ENCODE peak calls at places on chromosomes 3 and 15, in five cellular contexts. One of them, this sample, is unnamed.

GRCh38 chr3:23874359-23875120 is 42.2 kb downstream of the NKIRAS1 start:
- DNase-seq in heart right ventricle: no peak
- DNase-seq in mucosa of descending colon: no peak
- DNase-seq in A549: no peak
- DNase-seq in astrocyte: peak; percentile 88
- DNase-seq in this sample: no peak

GRCh38 chr15:41952003-41952563 is 20.3 kb downstream of the EHD4 start:
- DNase-seq in heart right ventricle: no peak
- DNase-seq in A549: no peak
- DNase-seq in mucosa of descending colon: no peak
- DNase-seq in astrocyte: no peak
- DNase-seq in this sample: no peak

GRCh38 chr15:34436126-34436955 is 1.3 kb downstream of the GOLGA8A start:
- DNase-seq in heart right ventricle: no peak
- DNase-seq in mucosa of descending colon: no peak
- DNase-seq in A549: no peak
- DNase-seq in astrocyte: peak; percentile 3
- DNase-seq in this sample: no peak

GRCh38 chr3:15535757-15536156 is 14.3 kb upstream of the COLQ start:
- DNase-seq in heart right ventricle: no peak
- DNase-seq in mucosa of descending colon: no peak
- DNase-seq in A549: no peak
- DNase-seq in astrocyte: no peak
- DNase-seq in this sample: no peak

GRCh38 chr3:74613566-74613965 is 893 bp downstream of the CNTN3 start:
- DNase-seq in heart right ventricle: no peak
- DNase-seq in astrocyte: no peak
- DNase-seq in A549: no peak
- DNase-seq in mucosa of descending colon: peak; percentile 64
- DNase-seq in this sample: no peak

GRCh38 chr15:89654311-89654761 is 931 bp downstream of the KIF7 start:
- DNase-seq in heart right ventricle: no peak
- DNase-seq in astrocyte: peak; percentile 20
- DNase-seq in mucosa of descending colon: no peak
- DNase-seq in A549: no peak
- DNase-seq in this sample: no peak

GRCh38 chr15:60928210-60928609 is 300.9 kb downstream of the RORA start:
- DNase-seq in A549: no peak
- DNase-seq in mucosa of descending colon: no peak
- DNase-seq in heart right ventricle: no peak
- DNase-seq in astrocyte: no peak
- DNase-seq in this sample: no peak

GRCh38 chr15:68436680-68437079 is 4.7 kb upstream of the ITGA11 start:
- DNase-seq in heart right ventricle: no peak
- DNase-seq in astrocyte: no peak
- DNase-seq in mucosa of descending colon: no peak
- DNase-seq in A549: no peak
- DNase-seq in this sample: no peak

DNA sequence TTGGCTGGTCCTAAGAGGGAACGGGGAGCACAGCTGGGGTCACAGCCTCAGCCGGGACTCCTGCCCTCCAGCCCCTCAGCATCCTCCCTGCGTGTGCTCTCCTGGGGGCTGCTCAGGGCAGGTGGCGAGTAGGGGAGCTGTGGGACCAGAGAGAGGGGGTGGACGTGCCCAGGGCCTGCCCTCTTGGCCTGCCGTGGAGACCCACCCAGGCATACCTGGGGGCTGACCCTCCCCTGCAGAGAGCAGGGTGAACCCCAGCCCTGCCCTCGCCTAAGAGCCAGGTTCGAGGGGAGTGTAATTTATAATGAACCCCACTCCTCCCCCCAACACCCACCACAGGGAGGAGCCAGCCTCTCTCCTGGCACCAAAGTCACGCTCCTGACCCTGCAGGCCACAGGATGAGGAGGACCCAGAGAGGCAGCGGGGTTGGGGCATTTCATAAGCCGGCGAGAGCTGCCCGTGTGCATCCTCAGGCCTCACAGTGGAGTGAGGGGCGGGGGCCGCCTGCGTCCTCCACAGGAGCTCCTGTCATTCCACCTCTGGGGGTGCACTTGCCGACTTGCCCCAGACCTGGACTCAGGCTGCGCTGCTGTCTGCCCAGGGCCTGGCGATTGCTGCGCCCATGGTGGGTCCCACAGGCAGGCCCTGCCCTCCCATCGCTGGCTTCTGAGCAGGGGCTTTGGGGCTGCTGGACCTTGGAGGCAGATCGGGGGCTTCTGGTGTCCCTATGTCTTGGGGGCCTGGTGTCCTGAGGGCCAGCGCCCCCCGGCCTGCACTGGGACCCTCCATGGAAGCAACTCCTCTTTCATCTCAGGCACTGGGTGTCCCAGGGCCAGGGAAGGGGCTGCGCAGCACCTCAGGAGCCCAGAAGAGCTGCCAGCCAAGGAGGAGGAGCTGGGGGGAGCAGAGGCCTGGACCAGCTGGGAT is 184.2 kb downstream of the GOLGA6L6 start:
- DNase-seq in A549: no peak
- DNase-seq in astrocyte: no peak
- DNase-seq in mucosa of descending colon: no peak
- DNase-seq in heart right ventricle: no peak
- DNase-seq in this sample: no peak
- H3K9me3 ChIP-seq in A549: peaks cover 9% of the 10 kb centered on the region
- H3K9me3 ChIP-seq in astrocyte: peaks cover 52% of the 10 kb centered on the region
- H3K9me3 ChIP-seq in mucosa of descending colon: peaks cover 73% of the 10 kb centered on the region
- H3K9me3 ChIP-seq in heart right ventricle: no peaks in the 10 kb centered on the region
- H3K9me3 ChIP-seq in this sample: no peaks in the 10 kb centered on the region

GRCh38 chr15:20348900-20349773 is 192.5 kb downstream of the GOLGA6L6 start:
- DNase-seq in astrocyte: no peak
- DNase-seq in A549: no peak
- DNase-seq in mucosa of descending colon: no peak
- DNase-seq in heart right ventricle: no peak
- DNase-seq in this sample: peak; percentile 42
- H3K9me3 ChIP-seq in astrocyte: peaks cover 72% of the 10 kb centered on the region
- H3K9me3 ChIP-seq in A549: peaks cover 56% of the 10 kb centered on the region
- H3K9me3 ChIP-seq in mucosa of descending colon: peaks cover 93% of the 10 kb centered on the region
- H3K9me3 ChIP-seq in heart right ventricle: peaks cover 7% of the 10 kb centered on the region
- H3K9me3 ChIP-seq in this sample: no peaks in the 10 kb centered on the region

DNA sequence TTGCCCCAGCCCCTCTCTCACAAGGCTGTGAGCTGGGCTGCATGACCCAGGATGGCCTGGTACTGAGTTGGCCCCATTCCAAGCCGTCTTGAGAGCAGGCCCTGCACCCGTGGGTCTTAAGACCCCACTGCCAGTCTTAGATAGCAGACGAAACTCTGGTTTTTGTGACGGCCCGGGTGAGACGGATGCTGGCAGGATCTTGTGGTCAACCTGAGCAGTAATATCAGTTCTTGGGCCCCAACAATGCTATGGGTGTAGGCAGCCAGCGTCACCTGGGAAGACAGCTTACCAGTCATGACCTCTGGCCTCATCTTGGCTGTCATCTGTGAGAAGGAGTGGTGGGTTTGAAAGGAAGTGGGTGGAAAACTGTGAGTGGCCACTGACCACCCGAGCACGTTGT is 305.8 kb downstream of the ARRDC4 start:
- DNase-seq in mucosa of descending colon: no peak
- DNase-seq in A549: no peak
- DNase-seq in heart right ventricle: no peak
- DNase-seq in astrocyte: no peak
- DNase-seq in this sample: no peak
- H3K9me3 ChIP-seq in mucosa of descending colon: no peaks in the 10 kb centered on the region
- H3K9me3 ChIP-seq in A549: peaks cover 5% of the 10 kb centered on the region
- H3K9me3 ChIP-seq in heart right ventricle: peaks cover 5% of the 10 kb centered on the region
- H3K9me3 ChIP-seq in astrocyte: peaks cover 17% of the 10 kb centered on the region
- H3K9me3 ChIP-seq in this sample: no peaks in the 10 kb centered on the region

GRCh38 chr3:374459-374858 is 177.9 kb downstream of the CHL1 start:
- DNase-seq in mucosa of descending colon: no peak
- DNase-seq in heart right ventricle: no peak
- DNase-seq in A549: no peak
- DNase-seq in astrocyte: no peak
- DNase-seq in this sample: no peak

GRCh38 chr3:373193-373784 is 176.7 kb downstream of the CHL1 start:
- DNase-seq in mucosa of descending colon: no peak
- DNase-seq in heart right ventricle: no peak
- DNase-seq in A549: no peak
- DNase-seq in astrocyte: no peak
- DNase-seq in this sample: no peak

GRCh38 chr3:380801-381200 is 184.2 kb downstream of the CHL1 start:
- DNase-seq in heart right ventricle: no peak
- DNase-seq in astrocyte: no peak
- DNase-seq in A549: no peak
- DNase-seq in mucosa of descending colon: no peak
- DNase-seq in this sample: no peak

GRCh38 chr3:377158-377561 is 180.6 kb downstream of the CHL1 start:
- DNase-seq in astrocyte: peak; percentile 41
- DNase-seq in mucosa of descending colon: no peak
- DNase-seq in heart right ventricle: no peak
- DNase-seq in A549: peak; percentile 4
- DNase-seq in this sample: no peak
- H3K9me3 ChIP-seq in astrocyte: no peaks in the 10 kb centered on the region
- H3K9me3 ChIP-seq in mucosa of descending colon: no peaks in the 10 kb centered on the region
- H3K9me3 ChIP-seq in heart right ventricle: no peaks in the 10 kb centered on the region
- H3K9me3 ChIP-seq in A549: no peaks in the 10 kb centered on the region
- H3K9me3 ChIP-seq in this sample: no peaks in the 10 kb centered on the region

GRCh38 chr15:95591886-95592285 is 738.6 kb upstream of the NR2F2 start:
- DNase-seq in A549: no peak
- DNase-seq in mucosa of descending colon: no peak
- DNase-seq in astrocyte: peak; percentile 55
- DNase-seq in heart right ventricle: no peak
- DNase-seq in this sample: no peak
- H3K9me3 ChIP-seq in A549: no peaks in the 10 kb centered on the region
- H3K9me3 ChIP-seq in mucosa of descending colon: no peaks in the 10 kb centered on the region
- H3K9me3 ChIP-seq in astrocyte: no peaks in the 10 kb centered on the region
- H3K9me3 ChIP-seq in heart right ventricle: no peaks in the 10 kb centered on the region
- H3K9me3 ChIP-seq in this sample: no peaks in the 10 kb centered on the region

GRCh38 chr15:71823801-71824200 is 13.4 kb downstream of the NR2E3 start:
- DNase-seq in mucosa of descending colon: no peak
- DNase-seq in heart right ventricle: no peak
- DNase-seq in A549: no peak
- DNase-seq in astrocyte: no peak
- DNase-seq in this sample: no peak
- H3K9me3 ChIP-seq in mucosa of descending colon: peaks cover 25% of the 10 kb centered on the region
- H3K9me3 ChIP-seq in heart right ventricle: peaks cover 14% of the 10 kb centered on the region
- H3K9me3 ChIP-seq in A549: peaks cover 59% of the 10 kb centered on the region
- H3K9me3 ChIP-seq in astrocyte: peaks cover 28% of the 10 kb centered on the region
- H3K9me3 ChIP-seq in this sample: no peaks in the 10 kb centered on the region

DNA sequence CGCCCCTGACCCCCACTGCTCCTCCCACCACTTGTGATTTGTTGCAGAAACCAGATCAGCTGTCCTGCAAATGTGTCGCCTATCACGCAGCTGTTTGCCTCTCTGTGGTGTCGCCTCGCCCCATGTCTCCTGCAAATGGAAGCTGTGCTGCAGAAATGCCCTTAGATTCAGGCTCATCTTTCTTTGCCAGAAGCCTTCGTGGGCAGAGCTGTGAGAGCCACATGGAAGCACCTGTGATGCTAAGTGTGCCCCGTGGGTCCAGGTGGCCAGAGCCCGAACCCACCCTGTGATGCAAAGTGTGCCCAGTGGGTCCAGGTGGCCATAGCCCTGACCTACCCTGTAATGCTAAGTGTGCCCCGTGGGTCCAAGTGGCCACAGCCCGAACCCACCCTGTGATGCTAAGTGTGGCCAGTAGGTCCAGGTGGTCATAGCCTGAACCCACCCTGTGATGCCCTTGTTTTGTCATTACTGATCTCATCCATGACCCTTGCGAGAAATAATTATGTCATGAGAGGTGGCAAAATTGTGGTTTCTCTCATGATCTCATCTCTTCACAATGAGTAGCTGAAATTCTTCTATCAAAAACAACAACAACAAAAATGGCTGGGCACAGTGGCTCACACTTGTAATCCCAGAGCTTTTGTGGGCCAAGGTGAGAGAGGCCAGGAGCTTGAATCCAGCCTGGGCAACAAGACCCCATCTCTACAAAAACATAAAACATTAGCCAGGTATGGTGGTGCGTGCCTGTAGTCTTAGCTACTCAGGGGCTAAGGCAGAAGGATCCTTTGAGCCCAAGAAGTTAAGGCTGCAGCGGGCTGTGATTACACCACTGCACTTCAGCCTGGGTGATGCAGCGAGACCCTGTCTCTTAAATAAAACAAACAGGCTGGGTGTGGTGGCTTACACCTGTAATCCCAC is 187.4 kb downstream of the GOLGA6L6 start:
- DNase-seq in heart right ventricle: no peak
- DNase-seq in astrocyte: no peak
- DNase-seq in A549: no peak
- DNase-seq in mucosa of descending colon: no peak
- DNase-seq in this sample: no peak
- H3K9me3 ChIP-seq in heart right ventricle: no peaks in the 10 kb centered on the region
- H3K9me3 ChIP-seq in astrocyte: peaks cover 76% of the 10 kb centered on the region
- H3K9me3 ChIP-seq in A549: peaks cover 25% of the 10 kb centered on the region
- H3K9me3 ChIP-seq in mucosa of descending colon: peaks cover 87% of the 10 kb centered on the region
- H3K9me3 ChIP-seq in this sample: no peaks in the 10 kb centered on the region

GRCh38 chr3:28198970-28199369 is 42.4 kb upstream of the CMC1 start:
- DNase-seq in mucosa of descending colon: no peak
- DNase-seq in astrocyte: no peak
- DNase-seq in heart right ventricle: no peak
- DNase-seq in A549: no peak
- DNase-seq in this sample: no peak

GRCh38 chr3:28198161-28198560 is 43.3 kb upstream of the CMC1 start:
- DNase-seq in heart right ventricle: no peak
- DNase-seq in mucosa of descending colon: no peak
- DNase-seq in astrocyte: no peak
- DNase-seq in A549: no peak
- DNase-seq in this sample: no peak
- H3K9me3 ChIP-seq in heart right ventricle: no peaks in the 10 kb centered on the region
- H3K9me3 ChIP-seq in mucosa of descending colon: no peaks in the 10 kb centered on the region
- H3K9me3 ChIP-seq in astrocyte: peaks cover 3% of the 10 kb centered on the region
- H3K9me3 ChIP-seq in A549: no peaks in the 10 kb centered on the region
- H3K9me3 ChIP-seq in this sample: no peaks in the 10 kb centered on the region